ENCODE peak calls at places on chromosome 14, in seven cellular contexts. Z, N, K, L, U, W and T are unnamed samples.

GRCh38 chr14:33996450-33996849 is 45.6 kb upstream of the EGLN3 start:
- DNase-seq in Z (no peak), N (no peak), K (no peak), L (no peak), U (no peak), W (no peak), T (no peak)

GRCh38 chr14:45526715-45527549 is 273.9 kb upstream of the MIS18BP1 start:
- DNase-seq in Z (no peak), N (no peak), K (peak; percentile 2), L (no peak), U (peak; percentile 64), W (peak; percentile 22), T (peak; percentile 51)

GRCh38 chr14:24409217-24409616 is 10.4 kb downstream of the NYNRIN start:
- DNase-seq in Z (no peak), N (no peak), K (no peak), L (no peak), U (no peak), W (no peak), T (no peak)

GRCh38 chr14:41303506-41303905 is 303.2 kb upstream of the LRFN5 start:
- DNase-seq in Z (no peak), N (no peak), K (no peak), L (no peak), U (no peak), W (no peak), T (no peak)

GRCh38 chr14:32087173-32087861 is 10.2 kb downstream of the ARHGAP5 start:
- DNase-seq in Z (peak; percentile 86), N (peak; percentile 12), K (no peak), L (peak; percentile 59), U (peak; percentile 45), W (peak; percentile 79), T (no peak)

GRCh38 chr14:35535794-35536112 is 1.8 kb downstream of the INSM2 start:
- DNase-seq in Z (no peak), N (no peak), K (no peak), L (no peak), U (no peak), W (no peak), T (no peak)

GRCh38 chr14:33484264-33484663 is 466.6 kb downstream of the EGLN3 start:
- DNase-seq in Z (no peak), N (no peak), K (no peak), L (no peak), U (no peak), W (peak; percentile 18), T (no peak)

GRCh38 chr14:95286649-95287048 is 33.1 kb downstream of the CLMN start:
- DNase-seq in Z (no peak), N (no peak), K (no peak), L (no peak), U (no peak), W (no peak), T (no peak)

GRCh38 chr14:64838656-64839055 is 41.1 kb downstream of the SPTB start:
- DNase-seq in Z (no peak), N (no peak), K (no peak), L (no peak), U (peak; percentile 85), W (no peak), T (no peak)

GRCh38 chr14:72023128-72024042 is 91.2 kb downstream of the RGS6 start:
- DNase-seq in Z (no peak), N (no peak), K (no peak), L (no peak), U (peak; percentile 65), W (peak; percentile 70), T (no peak)

GRCh38 chr14:105220699-105221597 is 27.4 kb upstream of the BTBD6 start:
- DNase-seq in Z (no peak), N (no peak), K (no peak), L (no peak), U (no peak), W (no peak), T (peak; percentile 31)

GRCh38 chr14:55416866-55417265 is 5.2 kb upstream of the ATG14 start:
- DNase-seq in Z (no peak), N (no peak), K (no peak), L (peak; percentile 32), U (peak; percentile 52), W (peak; percentile 33), T (no peak)

GRCh38 chr14:92959189-92959531 is 36.2 kb downstream of the CHGA start:
- DNase-seq in Z (no peak), N (no peak), K (no peak), L (no peak), U (no peak), W (no peak), T (peak; percentile 55)

GRCh38 chr14:93005838-93006237 is 82.9 kb downstream of the CHGA start:
- DNase-seq in Z (no peak), N (no peak), K (no peak), L (no peak), U (peak; percentile 53), W (no peak), T (no peak)

GRCh38 chr14:51869426-51870113 is 9.2 kb downstream of the GNG2 start:
- DNase-seq in Z (no peak), N (no peak), K (no peak), L (no peak), U (no peak), W (no peak), T (no peak)

GRCh38 chr14:93888995-93889394 is 38.1 kb upstream of the FAM181A start:
- DNase-seq in Z (no peak), N (no peak), K (no peak), L (no peak), U (no peak), W (no peak), T (no peak)

GRCh38 chr14:65926504-65926903 is 514.0 kb downstream of the FUT8 start:
- DNase-seq in Z (no peak), N (no peak), K (no peak), L (no peak), U (no peak), W (no peak), T (no peak)

GRCh38 chr14:56702515-56702914 is 107.8 kb downstream of the OTX2 start:
- DNase-seq in Z (no peak), N (no peak), K (no peak), L (no peak), U (no peak), W (no peak), T (no peak)

GRCh38 chr14:67526676-67527459 is 6.2 kb upstream of the PLEKHH1 start:
- DNase-seq in Z (peak; percentile 26), N (peak; percentile 60), K (peak; percentile 43), L (peak; percentile 42), U (peak; percentile 73), W (peak; percentile 65), T (no peak)

GRCh38 chr14:37165794-37166193 is 6.6 kb downstream of the SLC25A21 start:
- DNase-seq in Z (no peak), N (no peak), K (no peak), L (no peak), U (no peak), W (no peak), T (no peak)